ENCODE peak calls at places on chromosomes 11 and 22, in six cellular contexts. T is EH, M is T-cell, D is GM19239, N is T follicular helper cell, C is fibroblast of lung. R is an unnamed sample.

GRCh38 chr11:56331861-56332491 is 13.9 kb upstream of the OR8K1 start:
- DNase-seq in M (no peak), C (no peak), N (no peak), D (no peak), T (no peak), R (no peak)

GRCh38 chr11:77752518-77752917 is 68.0 kb downstream of the RSF1 start:
- DNase-seq in T (peak; percentile 28), M (no peak), D (no peak), N (no peak), C (peak; percentile 5), R (no peak)

GRCh38 chr22:43293661-43294392 is 49.3 kb downstream of the SCUBE1 start:
- DNase-seq in C (peak; percentile 85), D (no peak), N (no peak), T (peak; percentile 69), M (no peak), R (no peak)

GRCh38 chr22:28819253-28820096 is 19.1 kb upstream of the XBP1 start:
- DNase-seq in C (no peak), N (no peak), T (no peak), M (no peak), D (no peak), R (no peak)

GRCh38 chr11:100930185-100930778 is 199.3 kb downstream of the PGR start:
- DNase-seq in D (no peak), C (peak; percentile 87), N (no peak), T (peak; percentile 74), M (no peak), R (peak; percentile 9)

GRCh38 chr11:132744771-132745170 is 787.5 kb downstream of the OPCML start:
- DNase-seq in T (peak; percentile 93), N (no peak), C (no peak), M (no peak), D (no peak), R (no peak)

GRCh38 chr11:66857234-66857926 is 516 bp downstream of the LRFN4 start:
- DNase-seq in M (no peak), C (no peak), T (peak; percentile 32), N (no peak), D (peak; percentile 63), R (no peak)

GRCh38 chr22:38218661-38219331 is 17.0 kb downstream of the MAFF start:
- DNase-seq in N (peak; percentile 16), T (peak; percentile 96), D (no peak), C (peak; percentile 83), M (no peak), R (no peak)

GRCh38 chr11:119668685-119669084 is 60.3 kb downstream of the NECTIN1 start:
- DNase-seq in M (no peak), T (no peak), C (no peak), N (no peak), D (no peak), R (no peak)

GRCh38 chr22:19974233-19974861 is 32.7 kb upstream of the TXNRD2 start:
- DNase-seq in N (no peak), T (peak; percentile 68), C (peak; percentile 32), M (no peak), D (peak; percentile 86), R (peak; percentile 10)

GRCh38 chr11:88059326-88059725 is 115.9 kb downstream of the RAB38 start:
- DNase-seq in C (no peak), N (no peak), D (no peak), M (no peak), T (no peak), R (no peak)

GRCh38 chr11:129695543-129696308 is 119.9 kb upstream of the TMEM45B start:
- DNase-seq in C (peak; percentile 25), M (peak; percentile 62), D (peak; percentile 20), N (peak; percentile 45), T (peak; percentile 35), R (peak; percentile 83)